ENCODE peak calls at places on chromosome 13, in five cellular contexts. O is tibial artery, J is ovary, Q is IMR-90, M is SHP77. I is an unnamed sample.

GRCh38 chr13:29978211-29978610 is 127.8 kb upstream of the UBL3 start:
- DNase-seq in O (no peak), J (no peak), Q (peak), M (no peak), I (no peak)

GRCh38 chr13:20565120-20565736 is 1.7 kb upstream of the IFT88 start:
- DNase-seq in O (no peak), J (no peak), Q (no peak), M (no peak), I (no peak)

GRCh38 chr13:47680752-47681151 is 320.3 kb downstream of the SUCLA2 start:
- DNase-seq in O (no peak), J (no peak), Q (peak), M (no peak), I (no peak)

GRCh38 chr13:46641274-46642081 is 88.5 kb downstream of the LRCH1 start:
- DNase-seq in O (no peak), J (no peak), Q (no peak), M (no peak), I (no peak)

GRCh38 chr13:86426437-86426836 is 627.2 kb upstream of the SLITRK6 start:
- DNase-seq in O (no peak), J (no peak), Q (no peak), M (no peak), I (no peak)

GRCh38 chr13:27298849-27299248 is 28.2 kb downstream of the RASL11A start:
- DNase-seq in O (no peak), J (no peak), Q (no peak), M (no peak), I (no peak)

GRCh38 chr13:44191504-44192171 is 182.0 kb upstream of the SERP2 start:
- DNase-seq in O (peak), J (peak), Q (peak), M (peak), I (no peak)

GRCh38 chr13:113814435-113814821 is 49.4 kb downstream of the GAS6 start:
- DNase-seq in O (no peak), J (peak), Q (peak), M (peak), I (no peak)

GRCh38 chr13:24627090-24627714 is 53.0 kb upstream of the ATP12A start:
- DNase-seq in O (no peak), J (no peak), Q (no peak), M (no peak), I (peak)

GRCh38 chr13:48235100-48235813 is 2.3 kb downstream of the ITM2B start:
- DNase-seq in O (peak), J (peak), Q (peak), M (peak), I (no peak)

GRCh38 chr13:85013006-85013405 is 786.2 kb downstream of the SLITRK6 start:
- DNase-seq in O (no peak), J (no peak), Q (no peak), M (no peak), I (no peak)

GRCh38 chr13:79995334-79995733 is 345.6 kb downstream of the SPRY2 start:
- DNase-seq in O (no peak), J (no peak), Q (peak), M (no peak), I (no peak)

GRCh38 chr13:80339841-80340642 is 884 bp downstream of the SPRY2 start:
- DNase-seq in O (peak), J (peak), Q (peak), M (peak), I (peak)

GRCh38 chr13:26377038-26377437 is 123.1 kb downstream of the CDK8 start:
- DNase-seq in O (no peak), J (no peak), Q (peak), M (peak), I (no peak)

GRCh38 chr13:95246292-95247082 is 54.8 kb downstream of the ABCC4 start:
- DNase-seq in O (no peak), J (no peak), Q (no peak), M (peak), I (no peak)

GRCh38 chr13:27783111-27783510 is 9.2 kb upstream of the GSX1 start:
- DNase-seq in O (no peak), J (no peak), Q (peak), M (peak), I (no peak)

GRCh38 chr13:112792511-112792910 is 102.7 kb downstream of the ATP11A start:
- DNase-seq in O (no peak), J (no peak), Q (no peak), M (no peak), I (no peak)

GRCh38 chr13:64534302-64534701 is 2695.8 kb downstream of the PCDH9 start:
- DNase-seq in O (no peak), J (no peak), Q (no peak), M (no peak), I (no peak)

GRCh38 chr13:27636624-27637288 is 15.1 kb downstream of the POLR1D start:
- DNase-seq in O (no peak), J (no peak), Q (peak), M (peak), I (no peak)

GRCh38 chr13:50069255-50069654 is 54.0 kb downstream of the KCNRG start:
- DNase-seq in O (no peak), J (no peak), Q (peak), M (no peak), I (no peak)

GRCh38 chr13:48156466-48156865 is 61.6 kb upstream of the MED4 start:
- DNase-seq in O (peak), J (no peak), Q (no peak), M (no peak), I (no peak)

GRCh38 chr13:97108535-97108910 is 113.6 kb upstream of the MBNL2 start:
- DNase-seq in O (no peak), J (peak), Q (peak), M (no peak), I (no peak)

GRCh38 chr13:20102776-20103175 is 58.1 kb downstream of the GJA3 start:
- DNase-seq in O (no peak), J (no peak), Q (no peak), M (no peak), I (no peak)

GRCh38 chr13:31056650-31057275 is 104.9 kb downstream of the HSPH1 start:
- DNase-seq in O (no peak), J (no peak), Q (peak), M (no peak), I (no peak)

GRCh38 chr13:52195052-52195837 is 35.8 kb upstream of the NEK3 start:
- DNase-seq in O (peak), J (peak), Q (peak), M (peak), I (no peak)

GRCh38 chr13:26061947-26062346 is 10.1 kb upstream of the SHISA2 start:
- DNase-seq in O (no peak), J (no peak), Q (peak), M (no peak), I (no peak)

GRCh38 chr13:47114030-47114429 is 217.2 kb upstream of the HTR2A start:
- DNase-seq in O (no peak), J (no peak), Q (peak), M (no peak), I (no peak)

GRCh38 chr13:38635030-38635429 is 51.8 kb upstream of the FREM2 start:
- DNase-seq in O (no peak), J (no peak), Q (no peak), M (no peak), I (no peak)

GRCh38 chr13:70932511-70932910 is 824.3 kb upstream of the KLHL1 start:
- DNase-seq in O (no peak), J (no peak), Q (no peak), M (no peak), I (no peak)

GRCh38 chr13:111610077-111610476 is 289.6 kb downstream of the TEX29 start:
- DNase-seq in O (no peak), J (no peak), Q (no peak), M (no peak), I (no peak)

GRCh38 chr13:84845875-84846619 is 953.2 kb downstream of the SLITRK6 start:
- DNase-seq in O (no peak), J (no peak), Q (no peak), M (no peak), I (no peak)

GRCh38 chr13:85974604-85975366 is 175.6 kb upstream of the SLITRK6 start:
- DNase-seq in O (no peak), J (no peak), Q (no peak), M (no peak), I (no peak)

I was measured in mesothelial cell of epicardium.